ENCODE peak calls at places on chromosomes 2 and 18, in seven cellular contexts. B is endothelial cell of umbilical vein, K is mammary epithelial cell, T is IMR-90, C is MM.1S, D is neural progenitor cell, J is GM23248. V is an unnamed sample.

GRCh38 chr2:177289824-177290632 is 25.5 kb upstream of the NFE2L2 start:
- DNase-seq in B (no peak), K (no peak), T (no peak), C (peak; percentile 37), D (no peak), J (no peak), V (no peak)

GRCh38 chr2:37168217-37168981 is 11.6 kb upstream of the EIF2AK2 start:
- DNase-seq in B (peak; percentile 56), K (peak; percentile 36), T (peak; percentile 55), C (peak; percentile 51), D (peak; percentile 56), J (peak; percentile 58), V (peak; percentile 52)

GRCh38 chr2:229153307-229153706 is 117.8 kb downstream of the PID1 start:
- DNase-seq in B (no peak), K (no peak), T (no peak), C (no peak), D (no peak), J (no peak), V (no peak)

GRCh38 chr2:128386066-128386465 is 67.4 kb upstream of the HS6ST1 start:
- DNase-seq in B (no peak), K (no peak), T (no peak), C (no peak), D (no peak), J (no peak), V (peak; percentile 23)

GRCh38 chr2:102417946-102418345 is 5.0 kb upstream of the IL18RAP start:
- DNase-seq in B (no peak), K (no peak), T (no peak), C (peak; percentile 9), D (no peak), J (no peak), V (no peak)

GRCh38 chr2:210592706-210593105 is 36.3 kb downstream of the CPS1 start:
- DNase-seq in B (no peak), K (no peak), T (no peak), C (no peak), D (no peak), J (no peak), V (no peak)

GRCh38 chr2:201466050-201466660 is 14.6 kb downstream of the STRADB start:
- DNase-seq in B (peak; percentile 71), K (peak; percentile 53), T (peak; percentile 90), C (no peak), D (no peak), J (peak; percentile 89), V (no peak)

GRCh38 chr2:8346238-8346637 is 335.6 kb upstream of the ID2 start:
- DNase-seq in B (no peak), K (no peak), T (no peak), C (no peak), D (no peak), J (no peak), V (no peak)

GRCh38 chr2:51695531-51695930 is 663.6 kb upstream of the NRXN1 start:
- DNase-seq in B (no peak), K (no peak), T (peak; percentile 65), C (no peak), D (no peak), J (peak; percentile 12), V (no peak)

GRCh38 chr2:168328421-168328820 is 81.0 kb upstream of the STK39 start:
- DNase-seq in B (no peak), K (no peak), T (no peak), C (no peak), D (no peak), J (no peak), V (peak; percentile 62)

GRCh38 chr2:86337235-86338099 is at the start of gene REEP1:
- DNase-seq in B (no peak), K (peak; percentile 28), T (no peak), C (peak; percentile 62), D (peak; percentile 81), J (peak; percentile 50), V (peak; percentile 43)

GRCh38 chr2:212001280-212001679 is 537.3 kb downstream of the ERBB4 start:
- DNase-seq in B (no peak), K (no peak), T (no peak), C (no peak), D (no peak), J (no peak), V (no peak)

GRCh38 chr2:1207962-1208510 is 205.2 kb upstream of the TPO start:
- DNase-seq in B (no peak), K (no peak), T (no peak), C (no peak), D (no peak), J (no peak), V (no peak)

GRCh38 chr2:156181208-156181607 is 151.3 kb downstream of the NR4A2 start:
- DNase-seq in B (no peak), K (peak; percentile 15), T (no peak), C (no peak), D (no peak), J (no peak), V (no peak)

GRCh38 chr2:72995420-72996151 is 75.9 kb downstream of the SFXN5 start:
- DNase-seq in B (no peak), K (no peak), T (no peak), C (no peak), D (peak; percentile 90), J (no peak), V (peak; percentile 25)

GRCh38 chr18:33210575-33211189 is 229.8 kb downstream of the CCDC178 start:
- DNase-seq in B (peak; percentile 36), K (peak; percentile 11), T (peak; percentile 22), C (peak; percentile 52), D (peak; percentile 65), J (peak; percentile 57), V (peak; percentile 31)

GRCh38 chr18:46518438-46518837 is 138.6 kb downstream of the LOXHD1 start:
- DNase-seq in B (no peak), K (peak; percentile 13), T (no peak), C (no peak), D (peak; percentile 70), J (no peak), V (peak; percentile 65)

GRCh38 chr18:56358608-56359007 is 279.8 kb downstream of the TXNL1 start:
- DNase-seq in B (no peak), K (peak; percentile 20), T (no peak), C (no peak), D (no peak), J (peak; percentile 7), V (no peak)

GRCh38 chr2:110116033-110116710 is 550 bp upstream of the MALL start:
- DNase-seq in B (peak; percentile 77), K (no peak), T (peak; percentile 54), C (no peak), D (peak; percentile 53), J (peak; percentile 90), V (peak; percentile 71)

DNA sequence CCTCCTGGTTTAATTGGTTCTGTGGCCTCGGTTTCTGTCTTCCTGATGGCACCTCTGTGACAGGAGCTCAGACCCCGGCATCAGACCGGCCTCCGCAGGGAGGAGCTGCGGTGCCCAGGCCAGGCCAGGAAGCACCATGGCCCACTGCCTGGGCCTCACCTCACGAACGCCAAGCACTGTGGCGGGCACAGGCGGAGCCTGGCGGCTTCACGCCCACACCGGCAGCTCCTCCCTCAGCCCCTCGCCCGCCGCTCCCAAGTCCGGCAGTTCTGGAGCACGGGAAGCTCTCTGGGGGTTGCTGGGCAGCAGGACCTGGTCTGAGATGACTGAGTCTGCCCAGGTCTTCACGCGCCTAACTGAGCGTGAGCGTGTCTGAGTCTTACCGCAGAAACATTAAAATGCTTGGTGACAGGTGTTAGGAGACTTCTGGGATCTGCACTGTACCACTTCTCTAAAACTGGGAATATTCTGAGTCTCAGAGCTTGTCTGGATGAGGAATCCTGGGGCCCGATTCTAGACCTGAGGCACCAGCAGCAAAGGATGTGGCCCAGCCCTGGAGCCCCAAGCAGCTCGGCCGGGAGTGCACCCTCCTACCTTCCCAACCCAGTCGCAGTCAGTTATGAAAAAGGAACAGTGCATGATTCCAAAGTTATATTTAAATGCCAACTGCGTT is 21.9 kb downstream of the RTP5 start:
- DNase-seq in B (no peak), K (no peak), T (no peak), C (no peak), D (no peak), J (no peak), V (no peak)
- H4K20me1 ChIP-seq in B (no peaks in the 10 kb centered on the region), K (no peaks in the 10 kb centered on the region), T (no peaks in the 10 kb centered on the region), C (no peaks in the 10 kb centered on the region), D (no peaks in the 10 kb centered on the region), J (no peaks in the 10 kb centered on the region), V (no peaks in the 10 kb centered on the region)

DNA sequence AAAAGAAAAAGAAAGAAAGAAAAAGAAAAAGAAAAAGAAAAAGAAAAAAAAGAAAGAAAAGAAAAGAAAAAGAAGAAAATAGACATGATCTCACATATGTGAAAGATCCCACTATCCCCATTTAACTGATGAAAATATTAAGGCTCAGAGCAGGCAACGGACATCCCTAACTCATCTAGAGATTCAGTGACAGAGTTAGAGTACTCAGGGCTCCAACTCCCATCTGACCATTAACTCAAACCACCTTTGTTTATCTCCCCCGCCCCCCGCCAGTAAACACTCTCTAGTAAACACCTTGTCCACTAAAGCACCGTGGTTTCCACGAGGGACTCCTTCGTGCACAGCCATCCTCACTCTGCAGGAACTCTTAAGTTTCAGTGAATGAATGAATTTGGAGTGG is 142.9 kb downstream of the TGIF1 start:
- DNase-seq in B (no peak), K (no peak), T (no peak), C (no peak), D (no peak), J (no peak), V (no peak)
- H3K9ac ChIP-seq in B (peak overlapping the region; percentile 100), K (peak overlapping the region; percentile 98), T (peak overlapping the region; percentile 69), C (no peak overlapping the region), D (no peak overlapping the region), J (peak overlapping the region; percentile 99), V (no peak overlapping the region)

DNA sequence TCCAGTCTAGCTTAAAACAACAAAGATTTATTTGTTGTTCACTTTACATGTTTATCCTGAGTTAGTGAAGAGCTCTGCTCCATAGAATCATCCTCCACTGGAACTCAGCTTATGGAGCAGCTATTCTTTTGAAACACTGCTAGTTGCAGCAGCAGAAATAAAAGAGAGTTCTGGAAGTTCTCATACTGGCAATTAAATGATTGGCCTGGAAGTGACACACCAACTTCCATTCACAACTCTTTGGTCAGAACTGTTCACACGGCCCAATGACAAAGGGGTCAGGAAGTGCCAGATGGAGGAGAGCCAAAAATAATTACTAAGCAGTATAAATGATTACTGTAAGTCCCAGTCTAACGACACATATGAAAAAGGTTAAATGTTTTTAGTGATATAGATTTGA is 39.1 kb downstream of the FBXO11 start:
- DNase-seq in B (peak; percentile 97), K (peak; percentile 77), T (peak; percentile 75), C (no peak), D (no peak), J (peak; percentile 91), V (no peak)
- H4K20me1 ChIP-seq in B (peaks cover 19% of the 10 kb centered on the region), K (no peaks in the 10 kb centered on the region), T (peaks cover 83% of the 10 kb centered on the region), C (peaks cover 4% of the 10 kb centered on the region), D (peaks cover 93% of the 10 kb centered on the region), J (peaks cover 23% of the 10 kb centered on the region), V (no peaks in the 10 kb centered on the region)

GRCh38 chr2:235024191-235024611 is 72.4 kb downstream of the SH3BP4 start:
- DNase-seq in B (no peak), K (peak; percentile 38), T (peak; percentile 69), C (no peak), D (peak; percentile 16), J (peak; percentile 67), V (no peak)

GRCh38 chr2:235026649-235027557 is 75.1 kb downstream of the SH3BP4 start:
- DNase-seq in B (peak; percentile 21), K (peak; percentile 99), T (peak; percentile 60), C (no peak), D (no peak), J (peak; percentile 83), V (no peak)

GRCh38 chr2:235027558-235028214 is 75.9 kb downstream of the SH3BP4 start:
- DNase-seq in B (peak; percentile 50), K (peak; percentile 54), T (peak; percentile 68), C (no peak), D (no peak), J (peak; percentile 95), V (no peak)

GRCh38 chr2:235026137-235026536 is 74.3 kb downstream of the SH3BP4 start:
- DNase-seq in B (peak; percentile 86), K (peak; percentile 99), T (peak; percentile 88), C (no peak), D (no peak), J (peak; percentile 93), V (no peak)

GRCh38 chr2:235024951-235025773 is 73.3 kb downstream of the SH3BP4 start:
- DNase-seq in B (peak; percentile 54), K (no peak), T (no peak), C (no peak), D (no peak), J (peak; percentile 75), V (no peak)
- H3K9ac ChIP-seq in B (peak overlapping the region; percentile 32), K (peak overlapping the region; percentile 96), T (peak overlapping the region; percentile 47), C (no peak overlapping the region), D (no peak overlapping the region), J (peak overlapping the region; percentile 80), V (no peak overlapping the region)

V was measured in H9.